ENCODE peak calls at places on chromosomes 2 and 18, in five cellular contexts. J is Calu3, E is brain microvascular endothelial cell, X is astrocyte, Q is left lung. G is an unnamed sample.

GRCh38 chr18:36769611-36770314 is 59.0 kb downstream of the TPGS2 start:
- DNase-seq in J (peak), E (no peak), Q (no peak), X (no peak), G (peak)

GRCh38 chr18:11005528-11005927 is 143.8 kb downstream of the PIEZO2 start:
- DNase-seq in E (peak), Q (no peak), J (peak), X (peak), G (no peak)

GRCh38 chr2:162711832-162712540 is 126.6 kb downstream of the KCNH7 start:
- DNase-seq in Q (no peak), J (no peak), E (no peak), X (no peak), G (no peak)

GRCh38 chr2:197869501-197870111 is 65.2 kb downstream of the PLCL1 start:
- DNase-seq in Q (no peak), E (peak), X (peak), J (no peak), G (no peak)

GRCh38 chr2:226738191-226738820 is 61.3 kb downstream of the IRS1 start:
- DNase-seq in Q (no peak), J (no peak), E (no peak), X (no peak), G (no peak)

GRCh38 chr2:176099159-176099736 is 347 bp upstream of the HOXD12 start:
- DNase-seq in J (no peak), E (no peak), X (no peak), Q (no peak), G (peak)

GRCh38 chr2:100320547-100321180 is 1.6 kb downstream of the LONRF2 start:
- DNase-seq in E (no peak), X (no peak), J (peak), Q (no peak), G (peak)

GRCh38 chr2:178990533-178991241 is 59.2 kb downstream of the CCDC141 start:
- DNase-seq in J (no peak), X (no peak), Q (no peak), E (no peak), G (no peak)

GRCh38 chr2:191866675-191867506 is 20.0 kb upstream of the CAVIN2 start:
- DNase-seq in X (peak), E (peak), Q (no peak), J (peak), G (no peak)

GRCh38 chr2:31406593-31407385 is 7.8 kb downstream of the XDH start:
- DNase-seq in J (no peak), E (no peak), X (no peak), Q (no peak), G (no peak)

GRCh38 chr2:109324859-109325258 is 195.9 kb downstream of the SH3RF3 start:
- DNase-seq in X (peak), J (no peak), E (peak), Q (no peak), G (no peak)

GRCh38 chr2:26080356-26080755 is 46.5 kb downstream of the RAB10 start:
- DNase-seq in X (no peak), E (no peak), J (no peak), Q (no peak), G (no peak)

GRCh38 chr2:189124175-189124574 is 55.4 kb downstream of the COL5A2 start:
- DNase-seq in Q (no peak), E (no peak), X (peak), J (no peak), G (no peak)

GRCh38 chr2:111236027-111236426 is 115.3 kb downstream of the BCL2L11 start:
- DNase-seq in J (no peak), X (no peak), Q (peak), E (no peak), G (no peak)

GRCh38 chr2:165877565-165878550 is 75.7 kb downstream of the TTC21B start:
- DNase-seq in J (no peak), E (no peak), X (peak), Q (no peak), G (no peak)

GRCh38 chr2:177506506-177506905 is 113.9 kb downstream of the AGPS start:
- DNase-seq in X (no peak), Q (no peak), E (no peak), J (no peak), G (no peak)

GRCh38 chr18:7288544-7288943 is 57.7 kb downstream of the LRRC30 start:
- DNase-seq in J (no peak), Q (no peak), X (no peak), E (no peak), G (no peak)

GRCh38 chr2:241892299-241893137 is 23.0 kb downstream of the RTP5 start:
- DNase-seq in J (no peak), Q (peak), E (no peak), X (peak), G (no peak)

GRCh38 chr18:62524443-62525200 is 1.8 kb downstream of the ZCCHC2 start:
- DNase-seq in E (peak), X (peak), Q (peak), J (peak), G (peak)

GRCh38 chr2:182186132-182186735 is 200.6 kb downstream of the PPP1R1C start:
- DNase-seq in X (no peak), Q (no peak), E (no peak), J (peak), G (peak)

GRCh38 chr2:26618611-26619010 is 22.6 kb downstream of the CIB4 start:
- DNase-seq in Q (no peak), J (no peak), E (no peak), X (no peak), G (no peak)

GRCh38 chr2:19652811-19653210 is 249.0 kb downstream of the TTC32 start:
- DNase-seq in Q (no peak), J (no peak), X (no peak), E (peak), G (no peak)

GRCh38 chr2:133490412-133490958 is 77.8 kb downstream of the NCKAP5 start:
- DNase-seq in X (no peak), J (no peak), Q (no peak), E (no peak), G (no peak)
- TF ChIP-seq CTCF in X (no peak), J (no peak), Q (no peak), E (no peak), G (no peak)

GRCh38 chr2:232325324-232326273 is 53.0 kb upstream of the ALPP start:
- DNase-seq in J (peak), Q (peak), E (peak), X (no peak), G (peak)
- TF ChIP-seq CTCF in J (peak), Q (peak), E (peak), X (peak), G (peak)

GRCh38 chr2:205043285-205043684 is 498.0 kb downstream of the PARD3B start:
- DNase-seq in Q (no peak), E (no peak), J (no peak), X (no peak), G (no peak)
- TF ChIP-seq CTCF in Q (no peak), E (no peak), J (no peak), X (no peak), G (no peak)

DNA sequence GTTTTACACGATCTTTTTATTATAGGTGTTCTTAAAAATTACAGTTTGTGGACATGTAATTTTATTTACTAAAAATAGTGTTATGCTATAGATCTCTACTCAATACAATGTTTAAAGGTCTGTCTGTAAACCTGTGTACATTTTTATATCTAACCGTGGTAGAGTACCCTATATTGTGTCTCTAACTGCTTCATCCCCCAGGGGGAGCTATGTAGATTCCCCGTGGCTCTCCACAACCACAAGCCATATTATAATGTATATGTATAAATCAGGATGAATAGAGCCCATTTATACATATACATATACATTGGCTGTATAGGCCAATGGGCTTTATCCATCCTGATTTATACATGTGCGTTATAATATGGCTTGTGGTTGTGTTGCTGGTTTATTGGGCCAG is 59.4 kb downstream of the ADAM23 start:
- DNase-seq in E (no peak), Q (no peak), J (no peak), X (no peak), G (no peak)
- TF ChIP-seq CTCF in E (no peak), Q (no peak), J (no peak), X (no peak), G (no peak)

DNA sequence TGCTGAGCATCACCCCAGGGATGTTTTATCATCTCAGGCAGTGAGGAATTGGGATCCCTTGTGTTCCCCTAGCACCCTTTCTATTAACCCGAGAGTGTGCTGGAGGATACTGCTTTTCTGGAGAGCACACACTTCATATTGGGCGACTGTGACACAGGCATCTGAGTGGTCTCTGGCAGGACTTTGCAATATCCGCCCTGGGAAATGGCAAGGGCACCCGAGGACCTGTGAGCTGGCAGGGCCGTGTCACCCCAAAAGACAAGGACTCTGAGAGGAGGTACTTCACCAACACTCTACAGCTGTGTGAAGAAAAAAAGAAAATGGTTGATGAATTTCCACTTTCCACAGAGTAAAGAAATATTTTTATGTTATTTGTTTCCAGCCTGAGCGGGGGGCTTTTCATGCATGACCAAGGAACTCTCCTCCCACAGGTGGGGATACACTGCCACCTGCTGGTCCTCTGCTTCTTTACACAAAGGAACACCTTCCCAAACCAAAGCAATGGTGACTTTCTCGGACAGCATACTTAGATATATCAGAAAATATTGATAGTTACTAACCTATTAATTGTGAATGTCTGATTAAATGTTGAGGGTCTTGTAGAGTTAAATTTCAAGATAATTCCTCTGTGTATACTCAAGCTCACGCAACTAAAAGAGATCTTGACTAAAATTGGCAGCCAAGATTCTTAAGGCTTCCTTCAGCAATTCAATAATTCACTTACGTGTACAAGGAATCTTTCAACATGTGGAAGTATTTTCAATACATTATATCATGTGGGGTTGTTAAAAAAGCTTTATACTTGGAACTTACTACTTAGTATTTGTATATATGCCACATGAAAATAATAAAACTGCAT is 45.9 kb upstream of the REG3G start:
- DNase-seq in Q (no peak), J (peak), E (no peak), X (no peak), G (peak)
- TF ChIP-seq CTCF in Q (peak), J (no peak), E (peak), X (peak), G (peak)

DNA sequence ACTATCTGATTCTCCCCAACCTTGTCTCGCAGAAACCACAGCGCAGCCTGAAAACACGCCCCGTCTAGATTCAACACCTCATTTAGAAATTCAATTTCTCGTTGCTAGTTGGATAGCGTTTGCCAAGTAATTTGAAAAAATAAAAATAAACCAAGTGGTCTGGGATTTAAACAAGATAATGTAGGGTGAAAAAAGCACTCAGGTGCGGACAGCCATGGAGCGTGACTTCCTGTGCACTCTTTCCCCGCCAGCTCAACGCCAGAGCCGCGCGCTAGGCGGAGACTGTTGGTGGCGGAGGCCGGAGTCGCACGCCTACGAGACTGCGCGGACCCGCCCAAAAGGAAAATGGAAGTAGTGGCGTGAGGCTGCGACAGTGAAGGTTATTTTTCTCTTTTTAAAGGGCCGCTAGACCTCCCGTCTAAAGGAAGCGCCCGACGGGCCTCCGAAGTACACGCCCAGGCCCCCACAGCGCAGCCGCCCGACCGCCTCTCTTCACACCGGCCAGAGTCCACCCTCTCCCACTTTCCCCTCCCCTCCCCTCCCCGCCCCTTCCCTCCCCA is 584 bp upstream of the CCNT2 start:
- DNase-seq in E (no peak), Q (peak), X (no peak), J (no peak), G (no peak)
- TF ChIP-seq CTCF in E (peak), Q (no peak), X (no peak), J (no peak), G (no peak)

GRCh38 chr2:199485732-199486335 is 28.1 kb upstream of the SATB2 start:
- DNase-seq in Q (no peak), X (peak), E (peak), J (peak), G (peak)
- TF ChIP-seq CTCF in Q (peak), X (peak), E (peak), J (peak), G (peak)

GRCh38 chr2:10447300-10448207 is 573 bp downstream of the ODC1 start:
- DNase-seq in E (peak), Q (no peak), J (no peak), X (peak), G (no peak)

GRCh38 chr2:10449838-10450691 is 1.9 kb upstream of the ODC1 start:
- DNase-seq in J (peak), X (no peak), Q (no peak), E (no peak), G (no peak)

GRCh38 chr2:10448646-10449480 is 736 bp upstream of the ODC1 start:
- DNase-seq in Q (no peak), J (peak), E (peak), X (peak), G (peak)

GRCh38 chr2:10448208-10448645 is at the start of gene ODC1:
- DNase-seq in J (peak), X (peak), E (peak), Q (peak), G (peak)

DNA sequence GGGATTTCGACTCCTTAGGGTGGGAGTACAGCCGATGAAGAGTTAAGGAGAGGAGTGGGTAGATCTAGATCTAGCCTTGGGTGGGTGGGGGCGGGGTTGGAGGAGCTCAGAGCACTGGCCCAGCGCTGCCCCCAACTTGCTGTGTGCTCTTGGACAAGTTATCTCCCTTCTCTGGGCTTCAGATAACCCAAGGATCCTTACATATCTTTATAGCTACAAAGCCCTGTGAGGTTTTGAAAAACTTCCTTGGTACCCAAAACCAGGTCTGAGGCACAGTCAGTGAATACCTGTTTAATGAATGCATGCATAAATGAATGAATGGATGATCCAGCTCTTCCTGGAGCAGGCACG is 1.3 kb upstream of the ODC1 start:
- DNase-seq in X (no peak), E (no peak), J (no peak), Q (no peak), G (no peak)
- TF ChIP-seq CTCF in X (no peak), E (no peak), J (no peak), Q (no peak), G (no peak)